ENCODE peak calls at places on chromosome 17, in five cellular contexts. S is cardiac muscle cell, J is NCI-H2081, H is tibial nerve, W is head of caudate nucleus. Z is an unnamed sample.

GRCh38 chr17:74521701-74522201 is 9.5 kb downstream of the CD300LB start:
- DNase-seq in S (no peak), J (no peak), H (no peak), W (no peak), Z (no peak)

GRCh38 chr17:74011963-74012362 is 191.5 kb upstream of the RPL38 start:
- DNase-seq in S (no peak), J (peak), H (no peak), W (no peak), Z (peak)

GRCh38 chr17:82241926-82242697 is 13.3 kb downstream of the SLC16A3 start:
- DNase-seq in S (peak), J (no peak), H (no peak), W (no peak), Z (no peak)

GRCh38 chr17:43028221-43028861 is 3.3 kb downstream of the RND2 start:
- DNase-seq in S (no peak), J (no peak), H (no peak), W (no peak), Z (no peak)

GRCh38 chr17:8206536-8206935 is 3.8 kb downstream of the AURKB start:
- DNase-seq in S (no peak), J (no peak), H (no peak), W (no peak), Z (no peak)

GRCh38 chr17:44205962-44206824 is 6.5 kb upstream of the ATXN7L3 start:
- DNase-seq in S (no peak), J (no peak), H (no peak), W (no peak), Z (no peak)

GRCh38 chr17:28729950-28730330 is 1.4 kb downstream of the NEK8 start:
- DNase-seq in S (no peak), J (no peak), H (no peak), W (no peak), Z (no peak)

GRCh38 chr17:62761884-62762283 is 46.2 kb downstream of the MARCHF10 start:
- DNase-seq in S (no peak), J (peak), H (no peak), W (no peak), Z (no peak)

GRCh38 chr17:8001976-8002645 is at the start of gene GUCY2D:
- DNase-seq in S (no peak), J (no peak), H (no peak), W (no peak), Z (no peak)

GRCh38 chr17:77471984-77472836 is 331.4 kb downstream of the SEC14L1 start:
- DNase-seq in S (peak), J (peak), H (no peak), W (peak), Z (peak)

GRCh38 chr17:81550285-81550684 is 1.9 kb downstream of the FAAP100 start:
- DNase-seq in S (no peak), J (no peak), H (no peak), W (no peak), Z (no peak)

GRCh38 chr17:19569785-19570496 is 36.3 kb downstream of the SLC47A1 start:
- DNase-seq in S (no peak), J (no peak), H (no peak), W (peak), Z (no peak)

GRCh38 chr17:50177983-50178834 is 12.4 kb downstream of the SGCA start:
- DNase-seq in S (peak), J (no peak), H (peak), W (peak), Z (peak)

GRCh38 chr17:40727447-40728231 is 24.1 kb upstream of the KRT24 start:
- DNase-seq in S (no peak), J (no peak), H (no peak), W (no peak), Z (no peak)

GRCh38 chr17:34765291-34765690 is 185.9 kb downstream of the TMEM132E start:
- DNase-seq in S (no peak), J (no peak), H (no peak), W (no peak), Z (no peak)

GRCh38 chr17:66904760-66905637 is 59.5 kb upstream of the CACNG4 start:
- DNase-seq in S (peak), J (peak), H (no peak), W (no peak), Z (peak)

GRCh38 chr17:58703137-58703846 is 10.9 kb downstream of the RAD51C start:
- DNase-seq in S (no peak), J (no peak), H (no peak), W (no peak), Z (no peak)

GRCh38 chr17:62791235-62792121 is 16.6 kb downstream of the MARCHF10 start:
- DNase-seq in S (peak), J (no peak), H (no peak), W (no peak), Z (no peak)

GRCh38 chr17:81452551-81452950 is 57.3 kb downstream of the BAHCC1 start:
- DNase-seq in S (no peak), J (no peak), H (no peak), W (no peak), Z (no peak)

GRCh38 chr17:81859906-81860755 is at the start of gene P4HB:
- DNase-seq in S (no peak), J (peak), H (no peak), W (no peak), Z (no peak)

GRCh38 chr17:77923776-77924513 is 34.6 kb upstream of the TNRC6C start:
- DNase-seq in S (no peak), J (no peak), H (no peak), W (no peak), Z (no peak)

GRCh38 chr17:9022553-9023388 is 1.5 kb downstream of the NTN1 start:
- DNase-seq in S (peak), J (no peak), H (no peak), W (no peak), Z (no peak)

GRCh38 chr17:18039535-18040286 is 503 bp downstream of the GID4 start:
- DNase-seq in S (peak), J (peak), H (peak), W (no peak), Z (peak)

Z was measured in NCI-H1092 treated with DMSO at 0.1 percent for 48 hours.